ENCODE peak calls at places on chromosomes 12 and 14, in six cellular contexts. One of them, this sample, is unnamed. For H3K36me3, the result is how much of the 10 kb centered on the place peaks cover.

GRCh38 chr14:22422238-22422637 is 166.8 kb downstream of the DAD1 start:
- DNase-seq in BJ: no peak
- DNase-seq in OCI-LY7: peak
- DNase-seq in HCT116: no peak
- DNase-seq in heart right ventricle: no peak
- DNase-seq in heart left ventricle: no peak
- DNase-seq in this sample: no peak

GRCh38 chr14:22225526-22226133 is 363.4 kb downstream of the DAD1 start:
- DNase-seq in BJ: no peak
- DNase-seq in heart left ventricle: no peak
- DNase-seq in heart right ventricle: no peak
- DNase-seq in OCI-LY7: no peak
- DNase-seq in HCT116: no peak
- DNase-seq in this sample: no peak

GRCh38 chr12:19542606-19543005 is 103.3 kb downstream of the AEBP2 start:
- DNase-seq in heart left ventricle: no peak
- DNase-seq in BJ: no peak
- DNase-seq in OCI-LY7: no peak
- DNase-seq in heart right ventricle: no peak
- DNase-seq in HCT116: no peak
- DNase-seq in this sample: no peak

GRCh38 chr12:12266389-12266872 is 413 bp downstream of the LRP6 start:
- DNase-seq in heart right ventricle: peak
- DNase-seq in BJ: no peak
- DNase-seq in HCT116: no peak
- DNase-seq in OCI-LY7: no peak
- DNase-seq in heart left ventricle: peak
- DNase-seq in this sample: no peak

GRCh38 chr14:61498303-61498702 is 176.9 kb downstream of the PRKCH start:
- DNase-seq in HCT116: no peak
- DNase-seq in heart right ventricle: no peak
- DNase-seq in heart left ventricle: no peak
- DNase-seq in OCI-LY7: no peak
- DNase-seq in BJ: no peak
- DNase-seq in this sample: no peak

GRCh38 chr12:69059465-69060457 is 126.8 kb upstream of the CPM start:
- DNase-seq in BJ: peak
- DNase-seq in heart left ventricle: no peak
- DNase-seq in HCT116: peak
- DNase-seq in heart right ventricle: no peak
- DNase-seq in OCI-LY7: no peak
- DNase-seq in this sample: no peak

GRCh38 chr12:1256991-1257390 is 266.0 kb downstream of the ERC1 start:
- DNase-seq in heart right ventricle: no peak
- DNase-seq in OCI-LY7: no peak
- DNase-seq in heart left ventricle: no peak
- DNase-seq in HCT116: no peak
- DNase-seq in BJ: no peak
- DNase-seq in this sample: no peak

GRCh38 chr12:9662488-9662887 is 7.0 kb upstream of the CLEC2D start:
- DNase-seq in heart left ventricle: no peak
- DNase-seq in BJ: no peak
- DNase-seq in HCT116: no peak
- DNase-seq in heart right ventricle: no peak
- DNase-seq in OCI-LY7: no peak
- DNase-seq in this sample: no peak

GRCh38 chr12:76247026-76247688 is 101.1 kb downstream of the BBS10 start:
- DNase-seq in BJ: no peak
- DNase-seq in HCT116: no peak
- DNase-seq in heart right ventricle: no peak
- DNase-seq in OCI-LY7: no peak
- DNase-seq in heart left ventricle: peak
- DNase-seq in this sample: no peak

GRCh38 chr14:102606296-102606695 is 13.8 kb downstream of the RCOR1 start:
- DNase-seq in HCT116: no peak
- DNase-seq in BJ: no peak
- DNase-seq in heart left ventricle: no peak
- DNase-seq in OCI-LY7: no peak
- DNase-seq in heart right ventricle: no peak
- DNase-seq in this sample: no peak

GRCh38 chr14:58871972-58872530 is 234.3 kb downstream of the DACT1 start:
- DNase-seq in OCI-LY7: no peak
- DNase-seq in BJ: no peak
- DNase-seq in heart left ventricle: no peak
- DNase-seq in heart right ventricle: no peak
- DNase-seq in HCT116: no peak
- DNase-seq in this sample: no peak

GRCh38 chr14:81784084-81784483 is 250.4 kb upstream of the SEL1L start:
- DNase-seq in HCT116: no peak
- DNase-seq in BJ: no peak
- DNase-seq in heart left ventricle: no peak
- DNase-seq in OCI-LY7: no peak
- DNase-seq in heart right ventricle: no peak
- DNase-seq in this sample: no peak

GRCh38 chr12:4169522-4169921 is 104.0 kb upstream of the CCND2 start:
- DNase-seq in OCI-LY7: no peak
- DNase-seq in heart right ventricle: no peak
- DNase-seq in BJ: no peak
- DNase-seq in HCT116: no peak
- DNase-seq in heart left ventricle: no peak
- DNase-seq in this sample: no peak

GRCh38 chr12:28780096-28780495 is 369.0 kb upstream of the FAR2 start:
- DNase-seq in HCT116: no peak
- DNase-seq in heart left ventricle: no peak
- DNase-seq in OCI-LY7: no peak
- DNase-seq in BJ: no peak
- DNase-seq in heart right ventricle: no peak
- DNase-seq in this sample: no peak

GRCh38 chr12:130335517-130336392 is 1.9 kb upstream of the PIWIL1 start:
- DNase-seq in heart left ventricle: no peak
- DNase-seq in OCI-LY7: peak
- DNase-seq in heart right ventricle: no peak
- DNase-seq in BJ: no peak
- DNase-seq in HCT116: peak
- DNase-seq in this sample: no peak

GRCh38 chr14:104137297-104138097 is 890 bp upstream of the KIF26A start:
- DNase-seq in heart right ventricle: peak
- DNase-seq in OCI-LY7: peak
- DNase-seq in heart left ventricle: peak
- DNase-seq in HCT116: no peak
- DNase-seq in BJ: no peak
- DNase-seq in this sample: no peak

GRCh38 chr12:127280393-127281275 is 986.3 kb upstream of the TMEM132C start:
- DNase-seq in heart left ventricle: peak
- DNase-seq in heart right ventricle: peak
- DNase-seq in OCI-LY7: peak
- DNase-seq in BJ: no peak
- DNase-seq in HCT116: peak
- DNase-seq in this sample: no peak

GRCh38 chr14:46580941-46581671 is 70.5 kb downstream of the RPL10L start:
- DNase-seq in heart right ventricle: no peak
- DNase-seq in heart left ventricle: no peak
- DNase-seq in OCI-LY7: peak
- DNase-seq in HCT116: peak
- DNase-seq in BJ: no peak
- DNase-seq in this sample: no peak

GRCh38 chr12:6524648-6525047 is 9.7 kb upstream of the GAPDH start:
- DNase-seq in OCI-LY7: no peak
- DNase-seq in BJ: no peak
- DNase-seq in HCT116: no peak
- DNase-seq in heart right ventricle: no peak
- DNase-seq in heart left ventricle: no peak
- DNase-seq in this sample: no peak
- H3K36me3 ChIP-seq in OCI-LY7: half or more
- H3K36me3 ChIP-seq in BJ: half or more
- H3K36me3 ChIP-seq in HCT116: half or more
- H3K36me3 ChIP-seq in heart right ventricle: under half
- H3K36me3 ChIP-seq in heart left ventricle: half or more
- H3K36me3 ChIP-seq in this sample: half or more

DNA sequence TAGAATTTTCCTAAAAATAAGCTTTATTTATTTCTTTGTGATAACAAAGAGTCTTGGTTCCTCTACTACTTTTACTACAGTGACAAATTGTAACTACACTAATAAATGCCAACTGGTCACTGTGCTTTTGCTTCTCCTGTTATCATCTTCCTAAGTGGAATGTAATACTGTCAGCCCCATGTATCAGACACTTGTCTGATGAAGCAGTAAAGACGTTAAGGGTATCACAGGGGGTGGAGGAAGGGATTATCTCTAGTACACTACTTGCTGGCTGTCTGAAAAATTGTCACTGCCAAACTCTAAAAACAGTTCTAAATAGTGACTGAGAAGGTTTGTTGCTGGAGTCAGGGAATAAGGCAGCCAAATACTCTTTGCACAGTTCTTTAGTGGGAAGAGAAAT is 11.3 kb downstream of the ASB8 start:
- DNase-seq in heart left ventricle: no peak
- DNase-seq in OCI-LY7: no peak
- DNase-seq in BJ: no peak
- DNase-seq in HCT116: no peak
- DNase-seq in heart right ventricle: no peak
- DNase-seq in this sample: no peak
- H3K36me3 ChIP-seq in heart left ventricle: half or more
- H3K36me3 ChIP-seq in OCI-LY7: half or more
- H3K36me3 ChIP-seq in BJ: under half
- H3K36me3 ChIP-seq in HCT116: under half
- H3K36me3 ChIP-seq in heart right ventricle: under half
- H3K36me3 ChIP-seq in this sample: half or more

GRCh38 chr14:54786816-54787215 is 115.8 kb downstream of the GCH1 start:
- DNase-seq in OCI-LY7: no peak
- DNase-seq in heart left ventricle: peak
- DNase-seq in heart right ventricle: no peak
- DNase-seq in HCT116: no peak
- DNase-seq in BJ: no peak
- DNase-seq in this sample: no peak

GRCh38 chr14:54788701-54789100 is 113.9 kb downstream of the GCH1 start:
- DNase-seq in heart right ventricle: no peak
- DNase-seq in OCI-LY7: no peak
- DNase-seq in heart left ventricle: no peak
- DNase-seq in HCT116: no peak
- DNase-seq in BJ: no peak
- DNase-seq in this sample: no peak

GRCh38 chr14:54786191-54786755 is 116.4 kb downstream of the GCH1 start:
- DNase-seq in heart right ventricle: no peak
- DNase-seq in heart left ventricle: no peak
- DNase-seq in HCT116: no peak
- DNase-seq in BJ: no peak
- DNase-seq in OCI-LY7: no peak
- DNase-seq in this sample: no peak

GRCh38 chr14:54785778-54786160 is 116.9 kb downstream of the GCH1 start:
- DNase-seq in BJ: no peak
- DNase-seq in heart left ventricle: no peak
- DNase-seq in HCT116: no peak
- DNase-seq in OCI-LY7: no peak
- DNase-seq in heart right ventricle: no peak
- DNase-seq in this sample: no peak

DNA sequence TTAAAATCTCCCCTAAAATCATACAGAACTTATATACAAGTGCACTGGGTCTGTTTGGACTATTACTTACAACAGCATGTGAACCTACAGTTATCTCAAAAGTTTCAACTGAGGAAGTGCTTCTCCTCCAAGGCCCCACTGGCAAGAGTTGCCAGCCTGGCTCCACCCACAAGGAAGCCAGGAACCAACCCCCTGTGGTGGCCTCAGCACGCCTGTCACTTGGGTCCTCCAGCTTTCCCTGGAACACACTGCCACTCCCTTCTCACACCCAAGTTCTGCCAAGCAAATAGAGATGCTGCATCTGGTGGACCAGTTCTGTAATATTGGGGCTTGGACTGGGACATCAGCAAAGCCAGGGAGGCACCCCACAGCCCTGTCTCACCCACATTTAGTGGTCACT is 115.4 kb downstream of the GCH1 start:
- DNase-seq in OCI-LY7: no peak
- DNase-seq in heart right ventricle: peak
- DNase-seq in BJ: no peak
- DNase-seq in HCT116: no peak
- DNase-seq in heart left ventricle: peak
- DNase-seq in this sample: no peak
- H3K36me3 ChIP-seq in OCI-LY7: under half
- H3K36me3 ChIP-seq in heart right ventricle: under half
- H3K36me3 ChIP-seq in BJ: under half
- H3K36me3 ChIP-seq in HCT116: under half
- H3K36me3 ChIP-seq in heart left ventricle: half or more
- H3K36me3 ChIP-seq in this sample: half or more

GRCh38 chr12:48943221-48943620 is 14.1 kb downstream of the ARF3 start:
- DNase-seq in BJ: no peak
- DNase-seq in heart right ventricle: no peak
- DNase-seq in HCT116: no peak
- DNase-seq in heart left ventricle: no peak
- DNase-seq in OCI-LY7: no peak
- DNase-seq in this sample: no peak

GRCh38 chr12:48940181-48940580 is 14.9 kb upstream of the FKBP11 start:
- DNase-seq in OCI-LY7: no peak
- DNase-seq in heart left ventricle: no peak
- DNase-seq in HCT116: no peak
- DNase-seq in BJ: no peak
- DNase-seq in heart right ventricle: no peak
- DNase-seq in this sample: no peak

GRCh38 chr12:48936379-48936979 is 11.2 kb upstream of the FKBP11 start:
- DNase-seq in BJ: no peak
- DNase-seq in OCI-LY7: peak
- DNase-seq in heart left ventricle: peak
- DNase-seq in HCT116: peak
- DNase-seq in heart right ventricle: peak
- DNase-seq in this sample: peak

GRCh38 chr12:48937170-48937569 is 11.9 kb upstream of the FKBP11 start:
- DNase-seq in OCI-LY7: peak
- DNase-seq in heart right ventricle: no peak
- DNase-seq in heart left ventricle: no peak
- DNase-seq in HCT116: no peak
- DNase-seq in BJ: no peak
- DNase-seq in this sample: no peak

DNA sequence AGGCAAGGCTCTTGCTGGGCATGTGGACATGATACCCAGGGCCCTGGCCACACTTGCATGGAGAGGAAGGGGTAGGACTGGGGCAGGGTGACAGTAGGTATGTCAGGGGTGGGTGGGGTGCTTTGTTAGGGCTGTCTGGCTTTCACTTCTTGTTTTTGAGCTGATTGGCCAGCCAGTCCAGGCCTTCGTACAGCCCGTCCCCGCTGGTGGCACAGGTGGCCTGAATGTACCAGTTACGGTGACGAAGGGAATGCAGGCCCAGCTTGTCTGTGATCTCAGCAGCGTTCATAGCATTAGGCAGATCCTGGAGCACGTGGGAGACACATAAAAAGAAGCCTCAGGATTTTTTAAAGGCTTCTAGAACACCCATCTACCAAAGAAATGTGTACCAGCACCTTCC is 13.5 kb upstream of the FKBP11 start:
- DNase-seq in heart left ventricle: no peak
- DNase-seq in BJ: no peak
- DNase-seq in heart right ventricle: no peak
- DNase-seq in HCT116: no peak
- DNase-seq in OCI-LY7: peak
- DNase-seq in this sample: no peak
- H3K36me3 ChIP-seq in heart left ventricle: half or more
- H3K36me3 ChIP-seq in BJ: under half
- H3K36me3 ChIP-seq in heart right ventricle: under half
- H3K36me3 ChIP-seq in HCT116: under half
- H3K36me3 ChIP-seq in OCI-LY7: half or more
- H3K36me3 ChIP-seq in this sample: under half